ENCODE peak calls at places on chromosomes 3 and 15, in six cellular contexts. One of them, this sample, is unnamed.

GRCh38 chr3:10647376-10647775 is 142.0 kb upstream of the ATP2B2 start:
- DNase-seq in posterior cingulate gyrus: no peak
- DNase-seq in esophagus squamous epithelium: no peak
- DNase-seq in pulmonary artery endothelial cell: no peak
- DNase-seq in kidney tubule cell: no peak
- DNase-seq in activated T-cell treated with anti-CD3 and anti-CD28 coated beads for 1 hour: no peak
- DNase-seq in this sample: no peak

GRCh38 chr3:29978036-29978435 is 628.4 kb upstream of the TGFBR2 start:
- DNase-seq in posterior cingulate gyrus: no peak
- DNase-seq in esophagus squamous epithelium: no peak
- DNase-seq in pulmonary artery endothelial cell: no peak
- DNase-seq in kidney tubule cell: no peak
- DNase-seq in activated T-cell treated with anti-CD3 and anti-CD28 coated beads for 1 hour: no peak
- DNase-seq in this sample: no peak

GRCh38 chr3:129593595-129594339 is 12.7 kb downstream of the PLXND1 start:
- DNase-seq in posterior cingulate gyrus: no peak
- DNase-seq in esophagus squamous epithelium: no peak
- DNase-seq in pulmonary artery endothelial cell: no peak
- DNase-seq in kidney tubule cell: no peak
- DNase-seq in activated T-cell treated with anti-CD3 and anti-CD28 coated beads for 1 hour: peak
- DNase-seq in this sample: no peak

GRCh38 chr15:70046716-70047369 is 50.9 kb downstream of the TLE3 start:
- DNase-seq in posterior cingulate gyrus: no peak
- DNase-seq in esophagus squamous epithelium: no peak
- DNase-seq in pulmonary artery endothelial cell: no peak
- DNase-seq in kidney tubule cell: no peak
- DNase-seq in activated T-cell treated with anti-CD3 and anti-CD28 coated beads for 1 hour: no peak
- DNase-seq in this sample: no peak

GRCh38 chr15:62611002-62611401 is 431.5 kb upstream of the TPM1 start:
- DNase-seq in posterior cingulate gyrus: no peak
- DNase-seq in esophagus squamous epithelium: no peak
- DNase-seq in pulmonary artery endothelial cell: no peak
- DNase-seq in kidney tubule cell: no peak
- DNase-seq in activated T-cell treated with anti-CD3 and anti-CD28 coated beads for 1 hour: no peak
- DNase-seq in this sample: no peak

GRCh38 chr3:35663471-35663870 is 24.1 kb downstream of the ARPP21 start:
- DNase-seq in posterior cingulate gyrus: no peak
- DNase-seq in esophagus squamous epithelium: no peak
- DNase-seq in pulmonary artery endothelial cell: no peak
- DNase-seq in kidney tubule cell: no peak
- DNase-seq in activated T-cell treated with anti-CD3 and anti-CD28 coated beads for 1 hour: no peak
- DNase-seq in this sample: no peak

GRCh38 chr3:11327619-11328018 is 55.4 kb downstream of the ATG7 start:
- DNase-seq in posterior cingulate gyrus: no peak
- DNase-seq in esophagus squamous epithelium: no peak
- DNase-seq in pulmonary artery endothelial cell: no peak
- DNase-seq in kidney tubule cell: no peak
- DNase-seq in activated T-cell treated with anti-CD3 and anti-CD28 coated beads for 1 hour: no peak
- DNase-seq in this sample: no peak

GRCh38 chr3:12629560-12629959 is 34.4 kb downstream of the RAF1 start:
- DNase-seq in posterior cingulate gyrus: no peak
- DNase-seq in esophagus squamous epithelium: no peak
- DNase-seq in pulmonary artery endothelial cell: no peak
- DNase-seq in kidney tubule cell: peak
- DNase-seq in activated T-cell treated with anti-CD3 and anti-CD28 coated beads for 1 hour: no peak
- DNase-seq in this sample: no peak

GRCh38 chr3:38002940-38003339 is 12.4 kb downstream of the VILL start:
- DNase-seq in posterior cingulate gyrus: no peak
- DNase-seq in esophagus squamous epithelium: no peak
- DNase-seq in pulmonary artery endothelial cell: no peak
- DNase-seq in kidney tubule cell: no peak
- DNase-seq in activated T-cell treated with anti-CD3 and anti-CD28 coated beads for 1 hour: no peak
- DNase-seq in this sample: no peak

GRCh38 chr15:38547255-38547997 is 17.2 kb downstream of the RASGRP1 start:
- DNase-seq in posterior cingulate gyrus: no peak
- DNase-seq in esophagus squamous epithelium: no peak
- DNase-seq in pulmonary artery endothelial cell: no peak
- DNase-seq in kidney tubule cell: no peak
- DNase-seq in activated T-cell treated with anti-CD3 and anti-CD28 coated beads for 1 hour: no peak
- DNase-seq in this sample: no peak

GRCh38 chr3:134904333-134904771 is 109.3 kb downstream of the EPHB1 start:
- DNase-seq in posterior cingulate gyrus: no peak
- DNase-seq in esophagus squamous epithelium: no peak
- DNase-seq in pulmonary artery endothelial cell: no peak
- DNase-seq in kidney tubule cell: peak
- DNase-seq in activated T-cell treated with anti-CD3 and anti-CD28 coated beads for 1 hour: no peak
- DNase-seq in this sample: no peak

GRCh38 chr3:182618981-182619591 is 174.2 kb upstream of the ATP11B start:
- DNase-seq in posterior cingulate gyrus: no peak
- DNase-seq in esophagus squamous epithelium: no peak
- DNase-seq in pulmonary artery endothelial cell: no peak
- DNase-seq in kidney tubule cell: peak
- DNase-seq in activated T-cell treated with anti-CD3 and anti-CD28 coated beads for 1 hour: no peak
- DNase-seq in this sample: no peak

GRCh38 chr15:67063689-67064606 is 1.5 kb upstream of the SMAD3 start:
- DNase-seq in posterior cingulate gyrus: no peak
- DNase-seq in esophagus squamous epithelium: no peak
- DNase-seq in pulmonary artery endothelial cell: no peak
- DNase-seq in kidney tubule cell: peak
- DNase-seq in activated T-cell treated with anti-CD3 and anti-CD28 coated beads for 1 hour: no peak
- DNase-seq in this sample: no peak

GRCh38 chr3:23874359-23875120 is 42.2 kb downstream of the NKIRAS1 start:
- DNase-seq in posterior cingulate gyrus: no peak
- DNase-seq in esophagus squamous epithelium: no peak
- DNase-seq in pulmonary artery endothelial cell: no peak
- DNase-seq in kidney tubule cell: peak
- DNase-seq in activated T-cell treated with anti-CD3 and anti-CD28 coated beads for 1 hour: no peak
- DNase-seq in this sample: no peak

GRCh38 chr3:189862385-189863023 is 231.3 kb downstream of the TP63 start:
- DNase-seq in posterior cingulate gyrus: no peak
- DNase-seq in esophagus squamous epithelium: no peak
- DNase-seq in pulmonary artery endothelial cell: no peak
- DNase-seq in kidney tubule cell: no peak
- DNase-seq in activated T-cell treated with anti-CD3 and anti-CD28 coated beads for 1 hour: no peak
- DNase-seq in this sample: no peak

GRCh38 chr3:126146034-126146433 is 34.4 kb downstream of the ALDH1L1 start:
- DNase-seq in posterior cingulate gyrus: no peak
- DNase-seq in esophagus squamous epithelium: no peak
- DNase-seq in pulmonary artery endothelial cell: no peak
- DNase-seq in kidney tubule cell: no peak
- DNase-seq in activated T-cell treated with anti-CD3 and anti-CD28 coated beads for 1 hour: no peak
- DNase-seq in this sample: no peak

GRCh38 chr3:161412117-161412516 is 40.8 kb upstream of the SPTSSB start:
- DNase-seq in posterior cingulate gyrus: no peak
- DNase-seq in esophagus squamous epithelium: no peak
- DNase-seq in pulmonary artery endothelial cell: no peak
- DNase-seq in kidney tubule cell: no peak
- DNase-seq in activated T-cell treated with anti-CD3 and anti-CD28 coated beads for 1 hour: no peak
- DNase-seq in this sample: no peak

GRCh38 chr3:55687526-55687925 is 200.4 kb upstream of the WNT5A start:
- DNase-seq in posterior cingulate gyrus: no peak
- DNase-seq in esophagus squamous epithelium: no peak
- DNase-seq in pulmonary artery endothelial cell: no peak
- DNase-seq in kidney tubule cell: no peak
- DNase-seq in activated T-cell treated with anti-CD3 and anti-CD28 coated beads for 1 hour: no peak
- DNase-seq in this sample: no peak

GRCh38 chr3:141979050-141979671 is 102.7 kb downstream of the ATP1B3 start:
- DNase-seq in posterior cingulate gyrus: no peak
- DNase-seq in esophagus squamous epithelium: no peak
- DNase-seq in pulmonary artery endothelial cell: peak
- DNase-seq in kidney tubule cell: peak
- DNase-seq in activated T-cell treated with anti-CD3 and anti-CD28 coated beads for 1 hour: no peak
- DNase-seq in this sample: no peak

GRCh38 chr3:140203510-140203909 is 268.5 kb downstream of the CLSTN2 start:
- DNase-seq in posterior cingulate gyrus: no peak
- DNase-seq in esophagus squamous epithelium: no peak
- DNase-seq in pulmonary artery endothelial cell: no peak
- DNase-seq in kidney tubule cell: peak
- DNase-seq in activated T-cell treated with anti-CD3 and anti-CD28 coated beads for 1 hour: no peak
- DNase-seq in this sample: no peak

GRCh38 chr15:38252481-38253311 is at the start of gene SPRED1:
- DNase-seq in posterior cingulate gyrus: peak
- DNase-seq in esophagus squamous epithelium: no peak
- DNase-seq in pulmonary artery endothelial cell: no peak
- DNase-seq in kidney tubule cell: peak
- DNase-seq in activated T-cell treated with anti-CD3 and anti-CD28 coated beads for 1 hour: peak
- DNase-seq in this sample: no peak

GRCh38 chr3:15332405-15333098 is at the start of gene SH3BP5:
- DNase-seq in posterior cingulate gyrus: peak
- DNase-seq in esophagus squamous epithelium: no peak
- DNase-seq in pulmonary artery endothelial cell: no peak
- DNase-seq in kidney tubule cell: peak
- DNase-seq in activated T-cell treated with anti-CD3 and anti-CD28 coated beads for 1 hour: peak
- DNase-seq in this sample: no peak

GRCh38 chr3:9130318-9131110 is 118.9 kb downstream of the SRGAP3 start:
- DNase-seq in posterior cingulate gyrus: no peak
- DNase-seq in esophagus squamous epithelium: no peak
- DNase-seq in pulmonary artery endothelial cell: no peak
- DNase-seq in kidney tubule cell: no peak
- DNase-seq in activated T-cell treated with anti-CD3 and anti-CD28 coated beads for 1 hour: no peak
- DNase-seq in this sample: no peak

GRCh38 chr15:42037650-42038049 is 16.8 kb upstream of the PLA2G4E start:
- DNase-seq in posterior cingulate gyrus: no peak
- DNase-seq in esophagus squamous epithelium: no peak
- DNase-seq in pulmonary artery endothelial cell: no peak
- DNase-seq in kidney tubule cell: peak
- DNase-seq in activated T-cell treated with anti-CD3 and anti-CD28 coated beads for 1 hour: no peak
- DNase-seq in this sample: no peak

GRCh38 chr3:89697321-89697916 is 590.0 kb downstream of the EPHA3 start:
- DNase-seq in posterior cingulate gyrus: no peak
- DNase-seq in esophagus squamous epithelium: no peak
- DNase-seq in pulmonary artery endothelial cell: no peak
- DNase-seq in kidney tubule cell: peak
- DNase-seq in activated T-cell treated with anti-CD3 and anti-CD28 coated beads for 1 hour: no peak
- DNase-seq in this sample: no peak

GRCh38 chr3:122794779-122795673 is at the start of gene SLC49A4:
- DNase-seq in posterior cingulate gyrus: peak
- DNase-seq in esophagus squamous epithelium: no peak
- DNase-seq in pulmonary artery endothelial cell: peak
- DNase-seq in kidney tubule cell: peak
- DNase-seq in activated T-cell treated with anti-CD3 and anti-CD28 coated beads for 1 hour: peak
- DNase-seq in this sample: peak

GRCh38 chr15:77840962-77841361 is 208.2 kb upstream of the LINGO1 start:
- DNase-seq in posterior cingulate gyrus: no peak
- DNase-seq in esophagus squamous epithelium: no peak
- DNase-seq in pulmonary artery endothelial cell: no peak
- DNase-seq in kidney tubule cell: peak
- DNase-seq in activated T-cell treated with anti-CD3 and anti-CD28 coated beads for 1 hour: no peak
- DNase-seq in this sample: no peak

GRCh38 chr3:157412323-157412845 is 24.3 kb upstream of the PTX3 start:
- DNase-seq in posterior cingulate gyrus: no peak
- DNase-seq in esophagus squamous epithelium: no peak
- DNase-seq in pulmonary artery endothelial cell: no peak
- DNase-seq in kidney tubule cell: no peak
- DNase-seq in activated T-cell treated with anti-CD3 and anti-CD28 coated beads for 1 hour: no peak
- DNase-seq in this sample: no peak

GRCh38 chr15:77002954-77003912 is 8.3 kb downstream of the PSTPIP1 start:
- DNase-seq in posterior cingulate gyrus: no peak
- DNase-seq in esophagus squamous epithelium: peak
- DNase-seq in pulmonary artery endothelial cell: no peak
- DNase-seq in kidney tubule cell: no peak
- DNase-seq in activated T-cell treated with anti-CD3 and anti-CD28 coated beads for 1 hour: peak
- DNase-seq in this sample: no peak

GRCh38 chr15:83794209-83794608 is 140.3 kb downstream of the ADAMTSL3 start:
- DNase-seq in posterior cingulate gyrus: no peak
- DNase-seq in esophagus squamous epithelium: no peak
- DNase-seq in pulmonary artery endothelial cell: no peak
- DNase-seq in kidney tubule cell: peak
- DNase-seq in activated T-cell treated with anti-CD3 and anti-CD28 coated beads for 1 hour: no peak
- DNase-seq in this sample: no peak

GRCh38 chr15:83753872-83754493 is 100.1 kb downstream of the ADAMTSL3 start:
- DNase-seq in posterior cingulate gyrus: no peak
- DNase-seq in esophagus squamous epithelium: no peak
- DNase-seq in pulmonary artery endothelial cell: no peak
- DNase-seq in kidney tubule cell: peak
- DNase-seq in activated T-cell treated with anti-CD3 and anti-CD28 coated beads for 1 hour: no peak
- DNase-seq in this sample: no peak

GRCh38 chr3:50652709-50653108 is 22.0 kb upstream of the DOCK3 start:
- DNase-seq in posterior cingulate gyrus: no peak
- DNase-seq in esophagus squamous epithelium: no peak
- DNase-seq in pulmonary artery endothelial cell: no peak
- DNase-seq in kidney tubule cell: peak
- DNase-seq in activated T-cell treated with anti-CD3 and anti-CD28 coated beads for 1 hour: peak
- DNase-seq in this sample: no peak

GRCh38 chr3:127206154-127206553 is 13.2 kb downstream of the PRR23E start:
- DNase-seq in posterior cingulate gyrus: no peak
- DNase-seq in esophagus squamous epithelium: no peak
- DNase-seq in pulmonary artery endothelial cell: no peak
- DNase-seq in kidney tubule cell: no peak
- DNase-seq in activated T-cell treated with anti-CD3 and anti-CD28 coated beads for 1 hour: no peak
- DNase-seq in this sample: no peak

GRCh38 chr3:10748040-10748439 is 68.0 kb upstream of the SLC6A11 start:
- DNase-seq in posterior cingulate gyrus: no peak
- DNase-seq in esophagus squamous epithelium: no peak
- DNase-seq in pulmonary artery endothelial cell: no peak
- DNase-seq in kidney tubule cell: no peak
- DNase-seq in activated T-cell treated with anti-CD3 and anti-CD28 coated beads for 1 hour: no peak
- DNase-seq in this sample: no peak

GRCh38 chr15:64749167-64749566 is 26.2 kb downstream of the RBPMS2 start:
- DNase-seq in posterior cingulate gyrus: no peak
- DNase-seq in esophagus squamous epithelium: no peak
- DNase-seq in pulmonary artery endothelial cell: no peak
- DNase-seq in kidney tubule cell: peak
- DNase-seq in activated T-cell treated with anti-CD3 and anti-CD28 coated beads for 1 hour: no peak
- DNase-seq in this sample: no peak

GRCh38 chr3:113035387-113035982 is 44.7 kb downstream of the GTPBP8 start:
- DNase-seq in posterior cingulate gyrus: no peak
- DNase-seq in esophagus squamous epithelium: no peak
- DNase-seq in pulmonary artery endothelial cell: no peak
- DNase-seq in kidney tubule cell: peak
- DNase-seq in activated T-cell treated with anti-CD3 and anti-CD28 coated beads for 1 hour: peak
- DNase-seq in this sample: no peak

This sample was measured in omental fat pad.